ENCODE peak calls at places on chromosomes 7 and 10, in nine cellular contexts. P, M, N, G, W, A, R, X and J are unnamed samples.

GRCh38 chr10:5476918-5477525 is 22.3 kb downstream of the CALML5 start:
- DNase-seq in M (no peak), X (no peak), R (no peak), N (no peak), P (no peak), G (no peak), W (no peak), A (no peak), J (peak; percentile 62)

GRCh38 chr10:62153191-62153590 is 115.5 kb downstream of the RTKN2 start:
- DNase-seq in X (peak; percentile 87), W (no peak), G (no peak), A (no peak), R (no peak), N (no peak), P (no peak), M (no peak), J (no peak)

GRCh38 chr10:58518775-58519174 is 6.1 kb downstream of the BICC1 start:
- DNase-seq in G (no peak), X (no peak), M (no peak), A (no peak), R (no peak), P (no peak), N (no peak), W (no peak), J (no peak)

GRCh38 chr7:15832996-15833395 is 146.5 kb upstream of the MEOX2 start:
- DNase-seq in A (no peak), G (no peak), W (peak; percentile 21), N (no peak), X (peak; percentile 70), R (peak; percentile 65), M (peak; percentile 45), P (peak; percentile 26), J (no peak)

GRCh38 chr7:2720024-2720423 is 32.0 kb downstream of the AMZ1 start:
- DNase-seq in R (no peak), A (no peak), W (no peak), G (no peak), P (no peak), N (no peak), X (no peak), M (no peak), J (no peak)

GRCh38 chr10:63268798-63269503 is 135.8 kb downstream of the NRBF2 start:
- DNase-seq in X (peak; percentile 95), M (peak; percentile 64), R (peak; percentile 96), A (peak; percentile 97), P (peak; percentile 86), N (peak; percentile 66), W (peak; percentile 85), G (peak; percentile 81), J (peak; percentile 91)

GRCh38 chr10:99451981-99452380 is 21.6 kb upstream of the GOT1 start:
- DNase-seq in G (no peak), W (no peak), M (no peak), N (no peak), A (no peak), P (no peak), R (no peak), X (no peak), J (no peak)

GRCh38 chr10:56633876-56634452 is 272.9 kb upstream of the ZWINT start:
- DNase-seq in P (no peak), R (no peak), A (no peak), N (no peak), X (no peak), W (no peak), M (no peak), G (no peak), J (no peak)

GRCh38 chr7:139034855-139035587 is 821 bp downstream of the ZC3HAV1L start:
- DNase-seq in W (no peak), R (no peak), N (no peak), G (no peak), A (no peak), P (peak; percentile 50), X (peak; percentile 32), M (peak; percentile 56), J (peak; percentile 71)

GRCh38 chr10:91034042-91034441 is 113.2 kb upstream of the ANKRD1 start:
- DNase-seq in R (no peak), A (no peak), X (no peak), P (no peak), G (no peak), W (no peak), N (no peak), M (no peak), J (no peak)

GRCh38 chr10:28184810-28185209 is 118.1 kb downstream of the MPP7 start:
- DNase-seq in N (no peak), A (no peak), W (no peak), P (no peak), R (no peak), G (no peak), X (no peak), M (no peak), J (no peak)

GRCh38 chr7:31069880-31070555 is 17.9 kb downstream of the ADCYAP1R1 start:
- DNase-seq in N (no peak), A (no peak), M (no peak), W (no peak), G (no peak), R (no peak), X (no peak), P (no peak), J (no peak)

GRCh38 chr7:17618652-17618974 is 320.2 kb downstream of the AHR start:
- DNase-seq in X (no peak), M (no peak), P (no peak), W (no peak), N (no peak), G (no peak), R (no peak), A (no peak), J (no peak)

GRCh38 chr7:63014792-63015191 is 983.9 kb upstream of the ZNF722 start:
- DNase-seq in R (no peak), X (no peak), P (no peak), A (no peak), M (no peak), N (no peak), W (no peak), G (no peak), J (no peak)

GRCh38 chr10:30172663-30173062 is 113.3 kb upstream of the JCAD start:
- DNase-seq in X (no peak), G (no peak), P (no peak), W (no peak), R (no peak), N (no peak), M (no peak), A (no peak), J (no peak)

GRCh38 chr10:77478248-77478963 is 159.2 kb downstream of the KCNMA1 start:
- DNase-seq in W (no peak), G (no peak), P (no peak), M (no peak), A (no peak), R (no peak), X (peak; percentile 83), N (no peak), J (no peak)

GRCh38 chr10:67772894-67773511 is 65.0 kb downstream of the DNAJC12 start:
- DNase-seq in N (no peak), G (no peak), W (no peak), A (no peak), R (no peak), X (peak; percentile 20), M (no peak), P (no peak), J (no peak)

GRCh38 chr10:72248477-72249151 is 25.1 kb upstream of the DDIT4 start:
- DNase-seq in N (peak; percentile 72), M (peak; percentile 87), G (peak; percentile 83), R (peak; percentile 93), W (peak; percentile 87), X (peak; percentile 84), P (peak; percentile 88), A (peak; percentile 95), J (peak; percentile 85)

GRCh38 chr7:19491371-19491770 is 217.5 kb downstream of the POLR1F start:
- DNase-seq in M (no peak), P (no peak), N (no peak), G (no peak), A (no peak), R (no peak), W (no peak), X (no peak), J (peak; percentile 45)

GRCh38 chr7:151233111-151233701 is 923 bp downstream of the CHPF2 start:
- DNase-seq in M (no peak), P (peak; percentile 87), W (peak; percentile 69), A (no peak), N (no peak), G (peak; percentile 56), X (peak; percentile 64), R (peak; percentile 74), J (no peak)

GRCh38 chr7:90180011-90180585 is 25.8 kb downstream of the STEAP1 start:
- DNase-seq in G (no peak), A (no peak), R (no peak), P (no peak), N (no peak), X (peak; percentile 54), W (no peak), M (no peak), J (no peak)

GRCh38 chr10:62691331-62691730 is 113.2 kb upstream of the ADO start:
- DNase-seq in M (no peak), G (no peak), R (no peak), W (no peak), P (no peak), N (no peak), A (no peak), X (no peak), J (no peak)

GRCh38 chr10:79260803-79261740 is 86.2 kb upstream of the PPIF start:
- DNase-seq in X (peak; percentile 69), M (no peak), A (no peak), R (no peak), P (peak; percentile 57), N (no peak), W (no peak), G (no peak), J (peak; percentile 77)

GRCh38 chr7:102099474-102099873 is 187.2 kb upstream of the SH2B2 start:
- DNase-seq in R (no peak), A (peak; percentile 70), P (no peak), M (no peak), G (no peak), W (no peak), N (no peak), X (no peak), J (no peak)
- H3K4me3 ChIP-seq in R (no peak overlapping the region), A (no peak overlapping the region), P (no peak overlapping the region), M (no peak overlapping the region), G (no peak overlapping the region), W (no peak overlapping the region), N (no peak overlapping the region), X (no peak overlapping the region), J (no peak overlapping the region)

GRCh38 chr10:76117949-76118348 is 686.5 kb downstream of the LRMDA start:
- DNase-seq in P (no peak), M (no peak), R (no peak), G (no peak), X (peak; percentile 26), N (no peak), W (no peak), A (no peak), J (no peak)
- H3K4me1 ChIP-seq in P (no peaks in the 10 kb centered on the region), M (no peaks in the 10 kb centered on the region), R (peaks cover 15% of the 10 kb centered on the region), G (no peaks in the 10 kb centered on the region), X (peaks cover 7% of the 10 kb centered on the region), N (no peaks in the 10 kb centered on the region), W (no peaks in the 10 kb centered on the region), A (no peaks in the 10 kb centered on the region), J (peaks cover 18% of the 10 kb centered on the region)

GRCh38 chr10:124259139-124259825 is 159.4 kb downstream of the OAT start:
- DNase-seq in G (no peak), N (no peak), W (no peak), P (no peak), X (peak; percentile 16), M (no peak), A (no peak), R (no peak), J (peak; percentile 72)
- TF ChIP-seq CTCF in G (no peak), N (no peak), W (no peak), P (no peak), X (no peak), M (no peak), A (no peak), R (no peak), J (peak; percentile 62)

GRCh38 chr10:114499120-114499519 is 94.8 kb upstream of the AFAP1L2 start:
- DNase-seq in X (no peak), P (no peak), M (no peak), A (no peak), N (no peak), W (no peak), G (no peak), R (no peak), J (no peak)
- H3K4me3 ChIP-seq in X (no peak overlapping the region), P (no peak overlapping the region), M (no peak overlapping the region), A (no peak overlapping the region), N (no peak overlapping the region), W (no peak overlapping the region), G (no peak overlapping the region), R (no peak overlapping the region), J (no peak overlapping the region)